ENCODE peak calls at places on chromosomes 13 and 19, in eight cellular contexts. Z is B cell, I is neural crest cell, E is left ventricle myocardium inferior, R is esophagus squamous epithelium, S is colonic mucosa, K is left lung, L is chondrocyte. D is an unnamed sample.

GRCh38 chr19:35144600-35145436 is 1.8 kb downstream of the FXYD7 start:
- DNase-seq in Z (no peak), S (peak; percentile 89), L (no peak), I (no peak), R (no peak), E (no peak), K (no peak), D (no peak)

GRCh38 chr13:81986308-81986707 is 1645.4 kb upstream of the SPRY2 start:
- DNase-seq in K (no peak), S (no peak), L (no peak), E (no peak), I (no peak), R (no peak), Z (no peak), D (no peak)

GRCh38 chr19:3783660-3784584 is 2.3 kb downstream of the MATK start:
- DNase-seq in Z (no peak), I (no peak), S (no peak), R (no peak), K (no peak), L (no peak), E (no peak), D (no peak)

GRCh38 chr19:6464070-6464873 is at the start of gene CRB3:
- DNase-seq in E (no peak), L (peak; percentile 92), K (peak; percentile 89), S (peak; percentile 99), Z (peak; percentile 54), I (no peak), R (no peak), D (no peak)

GRCh38 chr13:101773062-101773461 is 320.6 kb downstream of the ITGBL1 start:
- DNase-seq in L (no peak), Z (no peak), I (no peak), K (no peak), R (no peak), E (no peak), S (no peak), D (no peak)

GRCh38 chr19:42378225-42378929 is 11.7 kb downstream of the CNFN start:
- DNase-seq in R (no peak), L (no peak), K (no peak), E (no peak), Z (no peak), I (no peak), S (no peak), D (no peak)

GRCh38 chr13:102978168-102978567 is 88.0 kb downstream of the SLC10A2 start:
- DNase-seq in I (no peak), Z (no peak), K (no peak), S (no peak), R (no peak), E (no peak), L (no peak), D (peak; percentile 2)

GRCh38 chr19:38391911-38392464 is 3.5 kb downstream of the SPRED3 start:
- DNase-seq in K (no peak), L (no peak), R (no peak), I (no peak), E (no peak), Z (no peak), S (no peak), D (no peak)

GRCh38 chr13:46062190-46062589 is 9.6 kb upstream of the ZC3H13 start:
- DNase-seq in L (no peak), I (no peak), S (no peak), E (no peak), R (no peak), K (no peak), Z (no peak), D (peak; percentile 11)

GRCh38 chr19:56161534-56161933 is 14.3 kb upstream of the GALP start:
- DNase-seq in R (no peak), E (no peak), I (no peak), Z (no peak), L (no peak), K (no peak), S (no peak), D (no peak)

GRCh38 chr13:96141032-96141431 is 51.1 kb downstream of the HS6ST3 start:
- DNase-seq in L (no peak), R (no peak), K (no peak), I (no peak), E (no peak), S (no peak), Z (no peak), D (peak; percentile 34)

GRCh38 chr13:19910336-19911072 is 47.1 kb upstream of the ZMYM5 start:
- DNase-seq in R (no peak), I (no peak), Z (no peak), E (no peak), K (no peak), S (peak; percentile 51), L (no peak), D (peak; percentile 9)

GRCh38 chr13:34416833-34417425 is 525.1 kb upstream of the NBEA start:
- DNase-seq in L (no peak), K (no peak), Z (no peak), R (no peak), S (peak; percentile 24), I (no peak), E (peak; percentile 71), D (peak; percentile 31)

GRCh38 chr13:113836917-113837553 is 26.8 kb downstream of the GAS6 start:
- DNase-seq in I (no peak), R (no peak), L (no peak), E (peak; percentile 76), K (no peak), S (peak; percentile 53), Z (no peak), D (peak; percentile 94)

GRCh38 chr13:111503905-111504695 is 183.7 kb downstream of the TEX29 start:
- DNase-seq in K (no peak), Z (no peak), L (no peak), S (no peak), I (no peak), E (no peak), R (no peak), D (no peak)

GRCh38 chr13:111506131-111506530 is 185.7 kb downstream of the TEX29 start:
- DNase-seq in L (peak; percentile 58), E (no peak), S (no peak), I (no peak), R (no peak), Z (no peak), K (no peak), D (no peak)

GRCh38 chr13:111506621-111507020 is 186.2 kb downstream of the TEX29 start:
- DNase-seq in R (no peak), I (no peak), L (peak; percentile 42), K (no peak), E (no peak), Z (no peak), S (no peak), D (no peak)

GRCh38 chr13:111503376-111503775 is 182.9 kb downstream of the TEX29 start:
- DNase-seq in I (no peak), E (no peak), L (peak; percentile 46), R (no peak), K (no peak), Z (no peak), S (no peak), D (no peak)

GRCh38 chr13:111505175-111505777 is 184.8 kb downstream of the TEX29 start:
- DNase-seq in R (no peak), K (no peak), I (peak; percentile 52), L (no peak), S (no peak), E (no peak), Z (no peak), D (no peak)
- TF ChIP-seq CTCF in R (no peak), K (no peak), I (peak; percentile 65), L (peak; percentile 61), S (no peak), E (peak; percentile 47), Z (no peak), D (no peak)

GRCh38 chr13:83151308-83151660 is 731.0 kb downstream of the SLITRK1 start:
- DNase-seq in I (no peak), Z (no peak), R (no peak), S (no peak), K (no peak), E (no peak), L (no peak), D (no peak)
- TF ChIP-seq CTCF in I (no peak), Z (no peak), R (no peak), S (no peak), K (no peak), E (no peak), L (no peak), D (no peak)

DNA sequence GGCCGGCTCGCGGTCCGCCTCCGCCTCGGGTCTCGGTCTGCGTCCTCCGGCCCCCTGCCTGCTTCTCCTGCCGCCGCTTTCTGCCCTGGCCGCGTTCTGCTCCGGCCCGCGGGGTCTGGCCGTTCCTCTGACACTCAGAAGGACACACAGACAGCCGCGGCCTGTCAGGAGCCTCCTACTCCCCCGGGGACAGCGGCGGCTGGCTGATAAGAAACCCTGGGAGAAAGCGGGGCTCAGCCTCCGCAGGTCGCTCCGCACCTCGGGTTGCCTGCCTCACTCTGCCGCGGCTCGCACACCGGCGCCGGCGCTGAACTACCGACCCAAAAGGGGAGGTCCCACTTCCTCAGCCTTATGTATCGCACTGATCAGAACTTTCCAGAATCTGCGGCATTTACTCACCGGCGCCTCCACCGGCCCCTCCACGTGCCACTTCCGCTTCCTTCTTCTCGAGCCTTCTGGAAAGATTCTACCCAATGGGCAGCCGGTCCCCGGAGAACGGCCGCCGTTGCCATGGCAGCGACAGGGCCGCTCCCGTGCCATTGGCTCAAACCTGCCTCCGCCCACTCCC is at the start of gene HSPH1:
- DNase-seq in E (peak; percentile 99), L (peak; percentile 99), R (peak; percentile 90), S (peak; percentile 99), Z (peak; percentile 91), K (peak; percentile 99), I (peak; percentile 89), D (peak; percentile 99)
- TF ChIP-seq CTCF in E (peak; percentile 28), L (peak; percentile 59), R (no peak), S (no peak), Z (no peak), K (no peak), I (peak; percentile 41), D (peak; percentile 32)

DNA sequence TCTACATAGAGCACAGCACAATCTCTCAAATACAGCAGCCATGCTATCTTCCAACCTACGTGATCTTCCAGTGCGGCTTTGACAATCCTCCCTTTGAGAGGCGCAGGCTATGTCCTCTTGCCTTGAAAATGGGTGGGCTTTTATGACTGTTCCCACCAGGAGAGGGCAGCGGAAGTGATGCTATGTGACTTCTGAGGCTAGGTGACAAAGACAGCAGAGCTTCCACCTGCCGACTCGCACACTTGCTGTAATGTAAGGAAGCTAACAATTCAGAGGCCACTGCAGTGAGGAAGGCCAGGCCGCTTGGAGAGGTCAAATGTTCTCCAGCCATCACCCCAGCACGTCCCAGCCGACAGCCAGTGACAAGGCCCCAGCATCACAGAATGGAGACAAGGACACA is 65.8 kb downstream of the MRPL57 start:
- DNase-seq in I (peak; percentile 29), L (no peak), K (no peak), S (no peak), Z (no peak), E (no peak), R (no peak), D (no peak)
- TF ChIP-seq CTCF in I (no peak), L (peak; percentile 33), K (no peak), S (no peak), Z (no peak), E (no peak), R (no peak), D (no peak)

D was measured in astrocyte of the spinal cord.